ENCODE peak calls at places on chromosomes 7 and 10, in seven cellular contexts. V is HCT116, A is HepG2, N is heart right ventricle, M is HFF-Myc, Z is astrocyte of the spinal cord, L is prostate gland. G is an unnamed sample.
A peak's percentile ranks its signal among the peaks of the same experiment; 100 is the strongest.

GRCh38 chr10:73991203-73991602 is 6.7 kb upstream of the VCL start:
- DNase-seq in L (no peak), V (no peak), M (no peak), Z (no peak), A (no peak), N (no peak), G (no peak)

GRCh38 chr7:157005456-157006204 is 4.8 kb downstream of the MNX1 start:
- DNase-seq in A (no peak), L (no peak), N (no peak), V (no peak), Z (no peak), M (no peak), G (no peak)

GRCh38 chr7:142811154-142811737 is 40.5 kb downstream of the PRSS2 start:
- DNase-seq in N (no peak), A (peak; percentile 28), V (peak; percentile 39), L (no peak), M (no peak), Z (peak; percentile 65), G (no peak)

GRCh38 chr10:47405829-47406547 is 21.9 kb upstream of the ZNF488 start:
- DNase-seq in N (no peak), L (no peak), Z (no peak), V (no peak), A (no peak), M (no peak), G (no peak)

GRCh38 chr7:119522263-119522662 is 750.7 kb upstream of the KCND2 start:
- DNase-seq in M (no peak), A (no peak), Z (no peak), V (no peak), N (no peak), L (no peak), G (no peak)

GRCh38 chr10:79034271-79034876 is 34.4 kb upstream of the ZMIZ1 start:
- DNase-seq in N (no peak), Z (no peak), L (no peak), A (no peak), V (no peak), M (no peak), G (no peak)

GRCh38 chr10:46225597-46225996 is 61.2 kb upstream of the ANTXRL start:
- DNase-seq in M (no peak), N (no peak), Z (no peak), A (no peak), V (no peak), L (no peak), G (no peak)

GRCh38 chr7:134599371-134599770 is 47.3 kb upstream of the BPGM start:
- DNase-seq in A (no peak), L (no peak), V (no peak), N (no peak), M (no peak), Z (no peak), G (no peak)

GRCh38 chr10:124650820-124651401 is 93.3 kb downstream of the FAM53B start:
- DNase-seq in Z (no peak), L (no peak), A (no peak), N (no peak), M (no peak), V (no peak), G (no peak)

GRCh38 chr7:26042237-26042636 is 109.8 kb upstream of the NFE2L3 start:
- DNase-seq in A (no peak), M (no peak), L (no peak), N (no peak), V (no peak), Z (no peak), G (no peak)

GRCh38 chr7:158702944-158703343 is 1.7 kb downstream of the NCAPG2 start:
- DNase-seq in Z (no peak), N (no peak), L (no peak), M (no peak), V (no peak), A (no peak), G (no peak)
- H3K4me3 ChIP-seq in Z (peak overlapping the region; percentile 98), N (no peak overlapping the region), L (no peak overlapping the region), M (peak overlapping the region; percentile 94), V (no peak overlapping the region), A (peak overlapping the region; percentile 77), G (peak overlapping the region; percentile 2)

DNA sequence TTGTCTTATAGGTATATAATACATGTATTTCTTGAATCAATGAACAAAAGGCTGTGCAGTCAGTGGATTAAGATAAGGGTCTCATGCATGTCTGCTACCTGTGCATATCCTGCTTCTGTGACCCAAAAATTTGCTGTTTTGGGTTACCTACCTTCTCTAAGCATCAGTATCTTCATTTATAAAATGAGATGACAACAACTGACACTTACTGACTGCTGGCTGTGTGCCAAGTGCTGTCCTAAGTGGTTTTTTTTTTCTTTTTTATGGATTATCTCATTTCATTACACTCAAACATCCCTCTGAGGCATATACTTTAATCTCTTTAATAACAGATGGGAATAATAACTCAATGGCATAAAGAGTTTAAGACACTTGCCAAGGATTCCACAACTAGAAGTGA is 2.1 kb downstream of the PDK4 start:
- DNase-seq in L (no peak), Z (no peak), V (no peak), M (no peak), N (no peak), A (no peak), G (no peak)
- H3K4me3 ChIP-seq in L (peak overlapping the region; percentile 69), Z (no peak overlapping the region), V (no peak overlapping the region), M (no peak overlapping the region), N (peak overlapping the region; percentile 83), A (no peak overlapping the region), G (no peak overlapping the region)

GRCh38 chr10:103231047-103231551 is 14.6 kb upstream of the RPEL1 start:
- DNase-seq in A (peak; percentile 95), N (peak; percentile 22), L (peak; percentile 34), V (peak; percentile 49), Z (peak; percentile 94), M (peak; percentile 73), G (peak; percentile 87)
- H3K4me3 ChIP-seq in A (no peak overlapping the region), N (peak overlapping the region; percentile 7), L (no peak overlapping the region), V (peak overlapping the region; percentile 2), Z (no peak overlapping the region), M (no peak overlapping the region), G (no peak overlapping the region)

DNA sequence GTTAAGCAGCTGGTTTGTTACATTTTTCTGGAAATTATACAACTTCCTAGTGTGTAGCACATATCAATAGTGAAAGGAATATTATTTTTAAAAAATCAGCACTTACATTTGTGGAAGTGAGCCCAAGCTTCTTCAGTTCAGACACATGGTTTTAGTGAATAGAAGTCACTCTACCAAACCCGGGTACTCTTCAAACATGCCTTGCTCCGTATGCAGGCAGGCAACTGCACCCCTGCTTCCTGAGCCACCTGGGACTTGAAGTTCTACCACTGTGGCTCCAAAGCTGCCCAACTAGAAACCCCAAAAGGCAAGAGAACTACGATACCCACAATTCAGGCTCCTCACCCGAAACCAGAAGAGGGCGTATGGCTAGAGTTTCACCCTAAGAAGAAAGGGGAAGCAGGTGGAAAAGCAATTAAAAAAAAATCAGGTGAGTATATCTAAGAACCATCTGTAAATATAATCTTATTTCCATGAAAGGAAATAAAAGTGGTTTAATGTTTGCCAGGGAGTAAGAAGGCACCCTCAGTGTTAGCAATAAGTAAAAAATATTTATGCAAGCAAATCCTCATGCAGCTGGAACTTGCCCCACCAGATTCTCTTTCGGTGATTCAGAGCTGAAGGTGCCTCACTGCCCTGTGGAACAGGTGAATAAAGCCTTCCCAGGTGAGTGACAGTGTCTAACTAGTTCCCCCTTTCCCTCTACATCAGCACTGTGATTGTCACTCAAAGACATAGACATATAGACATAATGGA is at the start of gene MACC1:
- DNase-seq in A (no peak), V (peak; percentile 93), Z (no peak), M (no peak), N (no peak), L (peak; percentile 66), G (no peak)
- H3K4me3 ChIP-seq in A (no peak within 1 kb of the TSS), V (peak within 1 kb of the TSS; percentile 49), Z (no peak within 1 kb of the TSS), M (no peak within 1 kb of the TSS), N (no peak within 1 kb of the TSS), L (no peak within 1 kb of the TSS), G (no peak within 1 kb of the TSS)

GRCh38 chr7:74087791-74088453 is 4.3 kb downstream of the LIMK1 start:
- DNase-seq in Z (no peak), A (no peak), L (no peak), V (no peak), M (no peak), N (no peak), G (no peak)

GRCh38 chr7:74082770-74083116 is 861 bp upstream of the LIMK1 start:
- DNase-seq in L (no peak), N (no peak), Z (no peak), V (no peak), M (no peak), A (no peak), G (no peak)

GRCh38 chr7:74084722-74085578 is 1.3 kb downstream of the LIMK1 start:
- DNase-seq in N (no peak), M (no peak), Z (no peak), A (no peak), L (no peak), V (no peak), G (no peak)

GRCh38 chr7:74083117-74083876 is at the start of gene LIMK1:
- DNase-seq in Z (peak; percentile 82), A (peak; percentile 62), V (no peak), M (no peak), L (peak; percentile 74), N (peak; percentile 74), G (no peak)

DNA sequence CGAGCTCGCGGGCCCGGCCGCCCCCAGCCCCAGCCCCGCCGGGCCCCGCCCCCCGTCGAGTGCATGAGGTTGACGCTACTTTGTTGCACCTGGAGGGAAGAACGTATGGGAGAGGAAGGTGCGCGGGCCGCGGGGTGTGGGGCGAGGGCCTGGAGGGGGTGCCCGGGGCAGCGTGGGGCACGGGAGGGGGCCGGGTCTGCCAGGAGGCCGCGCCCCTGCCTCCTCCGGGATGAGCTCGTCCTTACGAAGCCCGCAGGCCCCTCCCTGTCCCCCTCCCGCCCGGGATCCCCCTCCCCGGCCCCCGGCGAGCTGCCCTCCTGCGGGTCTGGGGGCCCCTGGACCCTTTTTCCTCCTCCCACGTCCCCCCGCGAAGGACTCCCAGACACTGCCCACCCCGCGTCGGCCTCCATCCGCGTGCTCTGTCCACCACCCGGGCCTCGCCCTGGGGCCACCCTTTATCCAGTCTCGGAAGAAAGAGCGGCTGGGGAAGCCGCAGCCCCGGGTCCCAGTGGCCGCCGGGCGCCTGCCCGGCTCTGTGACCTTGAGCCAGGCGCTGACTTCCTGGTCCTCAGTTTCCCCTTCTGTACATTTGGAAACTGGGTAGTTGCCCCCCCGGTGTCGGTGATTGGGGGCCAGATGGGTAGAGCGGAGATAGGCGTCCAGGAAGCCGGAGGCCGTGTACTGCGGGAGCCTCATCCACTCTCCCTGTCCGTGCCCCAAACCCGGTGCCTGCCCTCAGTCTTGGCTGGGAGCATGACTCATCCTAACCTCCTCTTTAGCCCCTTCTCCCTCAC is 521 bp downstream of the LIMK1 start:
- DNase-seq in A (no peak), Z (peak; percentile 44), N (no peak), M (no peak), L (no peak), V (no peak), G (no peak)
- H3K4me3 ChIP-seq in A (peak overlapping the region; percentile 66), Z (peak overlapping the region; percentile 73), N (peak overlapping the region; percentile 75), M (peak overlapping the region; percentile 68), L (peak overlapping the region; percentile 66), V (peak overlapping the region; percentile 80), G (peak overlapping the region; percentile 64)

G was measured in AG04449.